ENCODE peak calls at places on chromosomes 5 and 9, in five cellular contexts. J is astrocyte of the spinal cord; A is GM13977; B is activated CD8-positive, alpha-beta T cell treated with anti-CD3 and anti-CD28 coated beads for 36 hours; E is neural progenitor cell. C is an unnamed sample.

GRCh38 chr9:8778356-8778755 is 978.8 kb upstream of the DMAC1 start:
- DNase-seq in E (no peak), B (no peak), J (no peak), A (no peak), C (no peak)

GRCh38 chr5:83914199-83914598 is 193.5 kb upstream of the HAPLN1 start:
- DNase-seq in J (peak; percentile 47), E (no peak), A (no peak), B (no peak), C (no peak)

GRCh38 chr5:2773327-2773726 is 21.9 kb upstream of the IRX2 start:
- DNase-seq in A (no peak), J (no peak), B (no peak), E (no peak), C (no peak)

GRCh38 chr5:168978015-168978414 is 322.9 kb downstream of the SLIT3 start:
- DNase-seq in E (no peak), A (no peak), B (no peak), J (peak; percentile 19), C (no peak)

GRCh38 chr5:38420691-38421395 is 135.6 kb downstream of the LIFR start:
- DNase-seq in B (peak; percentile 54), E (peak; percentile 61), J (peak; percentile 69), A (peak; percentile 35), C (peak; percentile 32)

GRCh38 chr5:53478411-53479044 is 1.9 kb upstream of the FST start:
- DNase-seq in A (peak; percentile 60), J (peak; percentile 64), B (peak; percentile 45), E (peak; percentile 92), C (peak; percentile 48)

GRCh38 chr5:179871506-179871905 is 12.9 kb upstream of the MRNIP start:
- DNase-seq in B (no peak), J (no peak), E (no peak), A (no peak), C (no peak)

GRCh38 chr5:72951850-72952468 is 3.9 kb upstream of the FCHO2 start:
- DNase-seq in E (no peak), J (peak; percentile 55), B (no peak), A (no peak), C (no peak)

GRCh38 chr9:103627731-103628130 is 466.4 kb upstream of the SMC2 start:
- DNase-seq in E (no peak), A (no peak), J (no peak), B (no peak), C (no peak)

GRCh38 chr9:34637356-34638137 is at the start of gene SIGMAR1:
- DNase-seq in J (peak; percentile 93), A (peak; percentile 95), B (peak; percentile 92), E (peak; percentile 96), C (peak; percentile 94)
- TF ChIP-seq CTCF in J (no peak), A (no peak), B (no peak), E (peak; percentile 5), C (no peak)

DNA sequence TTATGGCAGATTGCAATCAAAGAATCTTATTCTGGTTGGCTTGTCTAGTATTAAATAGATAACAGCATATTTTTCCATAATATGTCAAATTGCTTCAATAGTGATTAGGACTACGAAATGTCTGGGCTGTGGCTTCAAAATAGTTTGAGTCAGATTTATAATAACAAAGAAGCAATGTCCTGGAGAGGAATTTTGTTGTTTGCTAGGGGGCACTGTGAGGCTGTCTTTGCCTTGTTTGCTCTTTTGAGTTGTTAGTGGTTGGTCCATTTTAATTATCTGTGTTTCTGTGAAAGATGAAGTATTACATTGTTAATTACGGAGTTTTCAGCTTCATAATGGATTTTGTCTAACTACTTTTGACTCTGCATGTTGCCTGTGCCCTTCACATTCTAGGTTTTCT is 713.6 kb downstream of the TLE4 start:
- DNase-seq in A (no peak), E (peak; percentile 9), J (peak; percentile 12), B (no peak), C (no peak)
- TF ChIP-seq CTCF in A (no peak), E (peak; percentile 55), J (peak; percentile 35), B (no peak), C (no peak)

DNA sequence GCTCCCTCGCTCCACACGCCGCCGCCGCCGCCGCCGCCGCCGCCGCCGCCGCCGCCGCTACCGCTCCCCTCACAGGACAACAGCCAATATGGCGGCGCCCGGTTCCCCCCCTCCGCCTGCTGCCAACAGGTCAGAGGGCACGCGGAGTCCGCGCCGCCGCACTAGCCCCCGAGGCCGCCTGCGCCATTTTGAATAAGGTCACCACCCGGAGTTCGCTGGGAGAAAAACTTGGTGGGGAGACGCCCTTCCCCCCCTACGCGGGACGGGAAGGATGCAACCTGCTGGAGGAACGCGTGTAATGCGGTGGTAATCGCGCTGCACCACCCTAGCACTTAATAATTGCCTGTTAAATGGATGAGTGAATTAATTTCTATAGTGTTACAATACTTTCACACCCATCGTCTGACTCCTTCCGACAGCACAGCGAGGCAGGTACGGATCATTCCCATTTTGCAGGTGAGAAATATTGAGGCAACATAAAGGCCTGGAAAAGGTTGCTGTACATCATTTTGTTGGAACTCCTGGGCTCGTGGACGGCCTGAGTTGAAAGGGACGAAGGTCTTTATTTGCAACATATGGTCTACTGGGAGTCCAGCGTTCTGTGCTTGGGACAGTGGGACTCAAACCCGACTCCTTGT is at the start of gene FAM193B:
- DNase-seq in B (peak; percentile 97), J (peak; percentile 91), E (peak; percentile 97), A (peak; percentile 99), C (peak; percentile 99)
- TF ChIP-seq CTCF in B (no peak), J (peak; percentile 15), E (peak; percentile 33), A (no peak), C (no peak)

DNA sequence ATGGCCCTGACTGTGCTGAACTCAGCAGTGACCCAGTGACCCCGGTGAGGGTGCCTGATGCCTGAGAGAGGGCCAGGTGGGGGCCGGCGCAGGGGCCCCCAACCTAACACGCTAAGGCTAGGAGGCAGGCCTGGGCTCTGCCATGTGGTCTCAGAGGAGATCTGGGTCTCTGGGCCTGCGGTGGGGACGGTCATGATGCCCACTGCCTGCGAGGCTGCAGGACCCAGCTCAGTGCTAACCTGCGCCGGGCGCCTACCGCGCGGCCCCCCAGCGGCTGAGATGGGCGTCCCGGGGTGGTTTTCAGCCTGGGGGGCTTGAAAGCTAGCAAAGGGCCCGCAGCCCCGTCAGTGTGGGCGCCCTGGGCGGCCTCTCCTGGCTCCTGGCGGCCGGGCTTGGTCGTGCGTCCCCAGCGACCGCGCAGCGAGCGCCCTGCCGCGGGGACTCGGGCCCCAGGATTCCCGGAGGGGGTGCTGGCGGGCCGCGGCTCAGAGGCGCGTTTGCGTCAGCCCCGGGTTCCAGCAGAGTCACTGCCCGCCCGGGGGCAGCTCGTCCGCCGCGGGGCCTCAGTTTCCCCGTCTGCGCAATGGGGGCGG is 2.5 kb downstream of the EGFL7 start:
- DNase-seq in B (peak; percentile 46), E (peak; percentile 76), J (no peak), A (peak; percentile 81), C (peak; percentile 76)
- TF ChIP-seq CTCF in B (peak; percentile 42), E (peak; percentile 44), J (peak; percentile 16), A (peak; percentile 1), C (no peak)

GRCh38 chr5:120055858-120056257 is 408.2 kb upstream of the PRR16 start:
- DNase-seq in A (no peak), J (peak; percentile 68), E (no peak), B (no peak), C (no peak)
- TF ChIP-seq CTCF in A (no peak), J (peak; percentile 57), E (no peak), B (no peak), C (no peak)

GRCh38 chr5:122195784-122196394 is 66.5 kb downstream of the ZNF474 start:
- DNase-seq in J (peak; percentile 76), A (no peak), E (peak; percentile 74), B (no peak), C (no peak)

GRCh38 chr5:122192477-122192876 is 63.1 kb downstream of the ZNF474 start:
- DNase-seq in B (no peak), A (no peak), E (no peak), J (no peak), C (no peak)

GRCh38 chr5:122190156-122190555 is 60.8 kb downstream of the ZNF474 start:
- DNase-seq in B (no peak), J (no peak), E (no peak), A (no peak), C (no peak)

GRCh38 chr5:122187426-122187825 is 58.1 kb downstream of the ZNF474 start:
- DNase-seq in J (no peak), B (no peak), A (no peak), E (no peak), C (no peak)

GRCh38 chr5:122192883-122193496 is 63.6 kb downstream of the ZNF474 start:
- DNase-seq in B (peak; percentile 19), A (peak; percentile 34), E (peak; percentile 79), J (peak; percentile 78), C (peak; percentile 29)
- TF ChIP-seq CTCF in B (peak; percentile 55), A (peak; percentile 76), E (peak; percentile 72), J (peak; percentile 57), C (peak; percentile 66)

DNA sequence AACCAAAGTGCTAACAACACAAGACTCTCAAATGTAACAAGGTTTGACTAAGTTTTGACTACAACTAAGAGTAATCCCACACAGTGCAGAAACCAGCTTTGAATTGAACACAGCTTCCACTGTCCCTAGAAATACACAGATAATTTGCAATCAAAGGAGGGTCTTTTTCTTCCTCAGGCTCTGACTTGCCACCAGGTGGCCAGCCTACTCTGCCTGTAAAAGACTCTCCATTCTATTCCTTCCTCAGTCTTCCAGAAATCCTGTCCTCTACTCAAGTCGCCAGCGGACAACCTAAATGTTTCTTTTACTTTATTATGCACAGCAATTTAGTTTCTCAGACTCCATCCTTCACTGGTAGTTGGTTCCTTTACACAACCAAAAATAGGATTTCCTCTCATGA is 32.2 kb upstream of the MCTP1 start:
- DNase-seq in B (no peak), E (peak; percentile 26), J (no peak), A (no peak), C (no peak)
- TF ChIP-seq CTCF in B (no peak), E (peak; percentile 52), J (peak; percentile 18), A (no peak), C (no peak)

DNA sequence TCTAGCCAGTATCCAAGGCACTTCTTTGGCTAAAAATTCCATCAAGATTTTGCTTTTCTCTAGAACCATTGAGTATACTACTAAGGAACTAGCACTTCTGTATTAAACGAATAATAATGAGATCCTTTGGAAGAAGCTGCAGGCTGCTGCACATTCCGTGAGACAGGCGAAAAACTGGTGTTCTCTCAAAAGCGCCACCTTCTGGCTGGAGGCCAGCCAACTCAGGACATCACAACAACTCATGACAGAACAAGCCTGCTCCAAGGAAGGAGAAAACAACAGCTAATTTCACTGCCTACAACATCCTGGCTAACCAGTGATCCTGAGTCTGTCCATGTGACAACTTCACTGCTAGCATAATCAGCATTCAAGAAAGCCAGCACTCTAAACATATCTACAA is 150.4 kb downstream of the YTHDC2 start:
- DNase-seq in E (peak; percentile 16), J (peak; percentile 49), A (peak; percentile 8), B (peak; percentile 59), C (peak; percentile 6)
- TF ChIP-seq CTCF in E (peak; percentile 43), J (peak; percentile 63), A (peak; percentile 63), B (peak; percentile 45), C (peak; percentile 49)

DNA sequence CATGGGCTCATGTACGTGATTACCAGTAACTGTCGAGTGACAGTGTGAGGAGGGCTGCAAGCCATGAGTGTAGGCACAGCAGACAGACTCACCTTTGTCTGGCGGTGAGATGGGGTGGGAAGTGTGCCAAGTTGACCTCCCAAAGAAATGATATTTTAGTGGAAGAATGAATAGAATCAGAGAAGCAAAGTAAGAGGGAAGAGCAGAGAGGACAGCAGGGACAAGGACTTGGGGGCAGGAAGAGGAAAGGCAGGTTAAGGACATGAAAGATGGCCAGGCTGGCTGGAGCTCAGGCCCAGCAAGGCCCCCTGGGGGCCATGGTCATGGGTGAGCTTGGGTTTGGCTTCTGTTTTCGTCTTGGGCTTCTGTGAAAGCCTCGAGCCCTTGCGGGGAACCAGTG is 20.2 kb downstream of the TGFBI start:
- DNase-seq in J (no peak), E (no peak), A (no peak), B (no peak), C (no peak)
- TF ChIP-seq CTCF in J (no peak), E (no peak), A (no peak), B (no peak), C (no peak)